ENCODE peak calls at places on chromosomes 2 and 18, in nine cellular contexts. F is central memory CD4-positive, alpha-beta T cell; E is HS-5; A is astrocyte of the spinal cord; W is iris pigment epithelial cell; M is HTR-8/SVneo; G is cardiac fibroblast; B is naive B cell; U is naive thymus-derived CD8-positive, alpha-beta T cell. X is an unnamed sample.

GRCh38 chr2:134862674-134863073 is 24.3 kb downstream of the ACMSD start:
- DNase-seq in F (no peak), E (no peak), A (no peak), W (no peak), M (no peak), G (no peak), B (no peak), U (no peak), X (no peak)

GRCh38 chr2:182716665-182716990 is 571 bp downstream of the DNAJC10 start:
- DNase-seq in F (no peak), E (no peak), A (peak), W (no peak), M (no peak), G (no peak), B (no peak), U (peak), X (no peak)

GRCh38 chr2:44178950-44179349 is 10.3 kb downstream of the PPM1B start:
- DNase-seq in F (no peak), E (no peak), A (no peak), W (no peak), M (no peak), G (no peak), B (no peak), U (no peak), X (no peak)

GRCh38 chr2:161063074-161063945 is 96.9 kb upstream of the TANK start:
- DNase-seq in F (peak), E (peak), A (peak), W (peak), M (peak), G (peak), B (peak), U (peak), X (peak)

GRCh38 chr18:56869189-56869777 is 218.1 kb downstream of the WDR7 start:
- DNase-seq in F (peak), E (no peak), A (peak), W (peak), M (peak), G (peak), B (peak), U (no peak), X (no peak)

GRCh38 chr2:181585732-181586131 is 71.2 kb downstream of the CERKL start:
- DNase-seq in F (no peak), E (no peak), A (no peak), W (no peak), M (no peak), G (no peak), B (no peak), U (no peak), X (no peak)

GRCh38 chr2:224004105-224004715 is 34.9 kb downstream of the SERPINE2 start:
- DNase-seq in F (no peak), E (no peak), A (no peak), W (peak), M (no peak), G (peak), B (no peak), U (no peak), X (no peak)

GRCh38 chr2:202361133-202361532 is 15.0 kb upstream of the BMPR2 start:
- DNase-seq in F (no peak), E (no peak), A (no peak), W (no peak), M (no peak), G (peak), B (no peak), U (no peak), X (no peak)

GRCh38 chr2:232981356-232981755 is 31.7 kb downstream of the NGEF start:
- DNase-seq in F (no peak), E (no peak), A (no peak), W (no peak), M (no peak), G (no peak), B (no peak), U (no peak), X (no peak)

GRCh38 chr18:24633121-24633520 is 172.7 kb downstream of the HRH4 start:
- DNase-seq in F (no peak), E (no peak), A (peak), W (no peak), M (no peak), G (no peak), B (no peak), U (no peak), X (no peak)

GRCh38 chr2:56199492-56199891 is 15.7 kb downstream of the CCDC85A start:
- DNase-seq in F (no peak), E (peak), A (peak), W (peak), M (peak), G (peak), B (no peak), U (no peak), X (no peak)

GRCh38 chr2:203683932-203684556 is 22.4 kb upstream of the CD28 start:
- DNase-seq in F (no peak), E (no peak), A (peak), W (peak), M (peak), G (peak), B (no peak), U (no peak), X (no peak)

GRCh38 chr2:104658149-104658839 is 195.6 kb upstream of the POU3F3 start:
- DNase-seq in F (no peak), E (no peak), A (no peak), W (no peak), M (no peak), G (peak), B (no peak), U (no peak), X (no peak)

GRCh38 chr18:64974378-64975125 is 776.3 kb upstream of the CDH7 start:
- DNase-seq in F (no peak), E (no peak), A (no peak), W (no peak), M (no peak), G (no peak), B (no peak), U (no peak), X (no peak)

GRCh38 chr2:173750332-173750731 is 214.8 kb downstream of the SP3 start:
- DNase-seq in F (no peak), E (no peak), A (peak), W (peak), M (no peak), G (peak), B (no peak), U (no peak), X (no peak)

X was measured in activated T-helper 9 cell treated with anti-CD3 and anti-CD28 coated beads, Interleukin-2, amount 50 U/mL, for 16 hours.